ENCODE peak calls at places on chromosomes 5 and 9, in six cellular contexts. W is A549, Q is hepatocyte, T is astrocyte, V is HepG2, E is PC-3. R is an unnamed sample.

GRCh38 chr5:92548351-92548750 is 1032.7 kb downstream of the NR2F1-AS1 start:
- DNase-seq in W (no peak), Q (no peak), T (peak), V (no peak), E (no peak), R (no peak)

GRCh38 chr5:1262381-1262780 is 32.5 kb downstream of the TERT start:
- DNase-seq in W (no peak), Q (no peak), T (no peak), V (no peak), E (no peak), R (peak)

GRCh38 chr9:101028346-101029299 is at the start of gene PLPPR1:
- DNase-seq in W (peak), Q (peak), T (peak), V (peak), E (no peak), R (peak)

GRCh38 chr9:36317766-36318165 is 59.5 kb upstream of the GNE start:
- DNase-seq in W (peak), Q (peak), T (no peak), V (peak), E (peak), R (peak)

GRCh38 chr5:14178671-14179211 is 35.6 kb downstream of the TRIO start:
- DNase-seq in W (peak), Q (no peak), T (peak), V (no peak), E (peak), R (peak)

GRCh38 chr9:83299556-83299955 is 236.6 kb upstream of the RASEF start:
- DNase-seq in W (peak), Q (peak), T (peak), V (no peak), E (peak), R (peak)

GRCh38 chr5:41508186-41508585 is 2.2 kb downstream of the PLCXD3 start:
- DNase-seq in W (no peak), Q (no peak), T (no peak), V (no peak), E (peak), R (peak)

GRCh38 chr9:130539473-130540223 is 39.7 kb upstream of the FUBP3 start:
- DNase-seq in W (peak), Q (no peak), T (peak), V (no peak), E (peak), R (peak)

GRCh38 chr5:158921441-158922262 is 178.1 kb downstream of the EBF1 start:
- DNase-seq in W (no peak), Q (no peak), T (no peak), V (no peak), E (no peak), R (peak)

GRCh38 chr9:129143461-129143927 is 32.3 kb downstream of the PTPA start:
- DNase-seq in W (no peak), Q (peak), T (peak), V (peak), E (no peak), R (no peak)

GRCh38 chr9:126612813-126613641 is 701 bp upstream of the LMX1B start:
- DNase-seq in W (no peak), Q (no peak), T (no peak), V (no peak), E (no peak), R (peak)

GRCh38 chr9:135463140-135463539 is 16.4 kb upstream of the PPP1R26 start:
- DNase-seq in W (peak), Q (no peak), T (no peak), V (no peak), E (peak), R (peak)

GRCh38 chr5:175573493-175574269 is 84.2 kb upstream of the HRH2 start:
- DNase-seq in W (no peak), Q (no peak), T (no peak), V (no peak), E (no peak), R (no peak)

GRCh38 chr5:124920909-124921666 is 174.6 kb upstream of the ZNF608 start:
- DNase-seq in W (no peak), Q (no peak), T (no peak), V (no peak), E (no peak), R (no peak)

GRCh38 chr5:11797132-11797531 is 107.1 kb downstream of the CTNND2 start:
- DNase-seq in W (no peak), Q (no peak), T (no peak), V (no peak), E (peak), R (no peak)

GRCh38 chr5:6660704-6661103 is 27.5 kb downstream of the SRD5A1 start:
- DNase-seq in W (no peak), Q (no peak), T (no peak), V (no peak), E (no peak), R (no peak)

GRCh38 chr5:139399501-139400121 is 4.3 kb downstream of the SPATA24 start:
- DNase-seq in W (no peak), Q (no peak), T (no peak), V (no peak), E (no peak), R (no peak)

GRCh38 chr5:76787237-76787636 is 31.6 kb upstream of the F2RL1 start:
- DNase-seq in W (peak), Q (peak), T (peak), V (peak), E (peak), R (peak)

GRCh38 chr5:163585206-163585605 is 79.8 kb downstream of the MAT2B start:
- DNase-seq in W (no peak), Q (no peak), T (peak), V (no peak), E (peak), R (peak)

GRCh38 chr5:73883646-73884045 is 257.6 kb downstream of the ARHGEF28 start:
- DNase-seq in W (no peak), Q (no peak), T (peak), V (no peak), E (no peak), R (no peak)

GRCh38 chr9:81374459-81374858 is 314.9 kb downstream of the TLE1 start:
- DNase-seq in W (no peak), Q (no peak), T (no peak), V (no peak), E (no peak), R (no peak)

DNA sequence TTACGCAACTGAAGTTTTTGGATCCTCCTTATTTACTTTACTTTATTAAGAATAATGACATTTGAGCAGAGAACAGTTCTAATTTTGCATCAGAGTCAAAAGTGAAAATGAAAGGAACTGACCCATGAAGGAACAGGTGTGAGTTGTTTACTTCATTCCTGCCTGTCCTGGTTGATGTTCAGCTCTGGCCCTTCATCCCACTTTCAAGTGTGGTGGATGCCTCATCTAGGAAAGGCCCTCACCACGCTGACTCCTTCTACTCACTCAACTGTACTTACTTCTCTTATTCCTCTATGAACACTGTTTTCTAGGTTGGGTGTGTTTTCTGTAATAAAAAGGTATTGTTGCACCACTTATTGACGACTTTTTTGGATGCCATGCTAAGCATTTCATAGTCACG is 61.8 kb upstream of the PLEKHG4B start:
- DNase-seq in W (no peak), Q (no peak), T (no peak), V (no peak), E (no peak), R (no peak)
- H3K4me2 ChIP-seq in W (no peak), Q (no peak), T (no peak), V (no peak), E (no peak), R (no peak)

GRCh38 chr5:138180183-138180782 is 1.4 kb downstream of the KIF20A start:
- DNase-seq in W (peak), Q (peak), T (peak), V (peak), E (peak), R (peak)
- TF ChIP-seq CTCF in W (peak), Q (peak), T (peak), V (peak), E (peak), R (peak)

DNA sequence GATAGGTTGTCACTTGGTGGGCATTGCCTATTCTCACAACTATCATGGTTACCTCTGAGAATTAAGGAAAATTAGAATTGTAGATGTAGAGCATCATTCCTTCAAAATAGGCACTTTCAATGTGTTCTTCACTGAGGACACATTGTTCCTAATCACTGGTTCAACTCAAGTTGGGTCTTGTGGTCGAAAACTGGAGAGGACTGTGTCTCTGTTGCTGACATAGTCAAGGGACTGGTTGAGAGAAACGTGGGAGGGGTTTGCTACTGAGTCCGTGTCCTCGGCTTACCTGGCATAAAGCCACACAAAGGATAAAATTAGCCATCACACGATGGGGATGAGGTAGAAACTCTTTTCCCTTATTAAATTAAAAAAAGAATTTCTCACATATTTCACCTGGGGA is 205.9 kb upstream of the CD180 start:
- DNase-seq in W (no peak), Q (no peak), T (no peak), V (no peak), E (no peak), R (no peak)
- H3K4me2 ChIP-seq in W (no peak), Q (no peak), T (no peak), V (no peak), E (no peak), R (no peak)

GRCh38 chr9:96619109-96619435 is 571 bp downstream of the CDC14B start:
- DNase-seq in W (no peak), Q (no peak), T (no peak), V (no peak), E (no peak), R (no peak)

GRCh38 chr9:96621619-96622018 is 2.0 kb upstream of the CDC14B start:
- DNase-seq in W (no peak), Q (no peak), T (no peak), V (peak), E (peak), R (no peak)

GRCh38 chr9:96619491-96620154 is at the start of gene CDC14B:
- DNase-seq in W (peak), Q (peak), T (peak), V (peak), E (peak), R (peak)

GRCh38 chr9:96620155-96620514 is 492 bp upstream of the CDC14B start:
- DNase-seq in W (no peak), Q (no peak), T (no peak), V (no peak), E (no peak), R (no peak)

DNA sequence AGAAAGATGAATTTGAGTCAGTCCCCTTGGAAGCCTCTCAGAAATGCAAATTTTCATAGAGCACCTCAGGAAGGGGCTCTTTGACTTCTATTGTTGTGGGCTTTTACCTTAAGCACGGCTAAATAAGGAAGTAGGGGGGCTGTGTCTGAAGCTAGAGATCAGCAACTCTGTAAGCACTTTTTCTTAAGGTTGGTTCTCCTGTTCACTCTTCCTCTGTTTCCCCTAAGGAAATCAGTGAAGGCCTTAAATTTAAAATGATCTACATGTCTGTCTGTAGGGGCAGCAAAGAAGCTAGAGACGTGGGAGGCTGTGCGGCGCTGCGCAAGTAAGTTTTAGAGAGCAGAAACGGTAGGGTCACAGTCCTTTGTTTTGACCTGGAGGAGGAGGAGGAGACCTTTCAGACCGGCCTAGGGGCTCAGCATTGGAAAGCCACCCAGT is 1.2 kb upstream of the CDC14B start:
- DNase-seq in W (no peak), Q (peak), T (no peak), V (peak), E (no peak), R (no peak)
- TF ChIP-seq CTCF in W (no peak), Q (no peak), T (no peak), V (peak), E (no peak), R (no peak)

GRCh38 chr9:18920141-18920611 is 112.8 kb downstream of the SAXO1 start:
- DNase-seq in W (no peak), Q (no peak), T (no peak), V (no peak), E (no peak), R (no peak)

GRCh38 chr9:18923167-18923566 is 109.8 kb downstream of the SAXO1 start:
- DNase-seq in W (no peak), Q (no peak), T (no peak), V (no peak), E (no peak), R (no peak)

GRCh38 chr9:18920685-18921084 is 112.3 kb downstream of the SAXO1 start:
- DNase-seq in W (no peak), Q (no peak), T (no peak), V (no peak), E (no peak), R (no peak)

GRCh38 chr9:18922161-18922910 is 110.7 kb downstream of the SAXO1 start:
- DNase-seq in W (no peak), Q (no peak), T (no peak), V (no peak), E (no peak), R (no peak)

DNA sequence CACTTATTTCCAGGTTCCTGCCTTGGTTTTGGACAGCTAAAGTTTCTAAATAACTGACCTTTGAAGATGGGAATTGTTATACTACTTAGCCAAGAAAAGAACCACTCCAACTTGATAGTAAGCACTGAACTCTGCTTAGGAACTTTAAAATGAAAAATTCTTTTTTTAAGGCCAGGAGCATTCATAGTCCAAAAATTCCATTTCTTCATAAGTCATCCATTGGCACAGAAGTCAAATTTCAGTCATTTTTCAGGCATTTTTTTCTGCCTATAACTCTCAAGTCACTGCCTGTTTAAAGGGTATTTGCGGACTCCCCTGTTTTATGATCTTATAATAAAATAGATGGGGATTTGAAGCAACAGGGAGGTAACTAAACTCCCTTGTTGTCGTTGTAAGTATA is 111.3 kb downstream of the SAXO1 start:
- DNase-seq in W (no peak), Q (no peak), T (no peak), V (no peak), E (no peak), R (no peak)
- H3K4me2 ChIP-seq in W (no peak), Q (no peak), T (no peak), V (no peak), E (no peak), R (no peak)

GRCh38 chr5:173396311-173396993 is 68.2 kb upstream of the STC2 start:
- DNase-seq in W (peak), Q (no peak), T (no peak), V (peak), E (no peak), R (no peak)

GRCh38 chr5:173397531-173397930 is 69.3 kb upstream of the STC2 start:
- DNase-seq in W (no peak), Q (no peak), T (no peak), V (no peak), E (no peak), R (no peak)

GRCh38 chr5:173395933-173396308 is 67.7 kb upstream of the STC2 start:
- DNase-seq in W (no peak), Q (no peak), T (no peak), V (no peak), E (no peak), R (no peak)

GRCh38 chr5:173394701-173395100 is 66.5 kb upstream of the STC2 start:
- DNase-seq in W (no peak), Q (no peak), T (no peak), V (no peak), E (no peak), R (no peak)

DNA sequence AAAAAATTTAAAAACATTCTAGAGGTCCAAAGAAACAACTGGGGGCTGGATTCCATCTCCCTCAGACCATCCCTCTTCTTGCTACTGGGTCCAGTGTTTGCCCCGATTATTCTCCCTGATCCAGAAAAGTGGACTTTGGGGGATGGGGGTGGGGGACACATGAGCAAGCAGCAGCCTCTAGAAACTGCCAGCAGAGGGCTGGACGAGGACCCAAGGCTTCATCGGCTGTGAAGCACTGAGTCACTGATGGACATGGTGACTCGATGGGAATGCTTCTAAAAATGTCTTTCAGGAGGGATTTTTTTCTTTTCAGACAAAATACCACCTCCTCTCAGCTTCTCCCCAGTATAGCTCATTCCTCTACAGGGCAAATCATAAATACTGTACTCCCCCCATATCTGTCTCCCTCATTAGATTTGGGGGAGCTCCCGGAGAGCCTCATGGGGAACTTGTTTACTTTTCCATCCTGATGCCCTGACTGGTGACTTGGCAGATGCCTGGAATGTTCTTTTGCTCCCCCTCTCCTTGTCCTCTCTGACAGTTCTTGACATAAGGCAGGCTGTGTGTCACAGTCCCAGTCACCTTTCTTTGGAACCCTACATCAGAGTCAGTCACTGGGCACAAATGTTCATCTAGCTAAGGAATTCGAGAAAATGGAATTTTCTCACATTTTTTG is 67.2 kb upstream of the STC2 start:
- DNase-seq in W (peak), Q (no peak), T (peak), V (peak), E (peak), R (peak)
- TF ChIP-seq CTCF in W (no peak), Q (peak), T (peak), V (no peak), E (peak), R (peak)

GRCh38 chr5:128695791-128696520 is 157.9 kb upstream of the FBN2 start:
- DNase-seq in W (no peak), Q (no peak), T (peak), V (no peak), E (peak), R (no peak)
- H3K4me2 ChIP-seq in W (no peak), Q (no peak), T (no peak), V (no peak), E (no peak), R (no peak)